ENCODE peak calls at places on chromosome 18, in five cellular contexts. C is choroid plexus epithelial cell; L is AG10803; V is nephron progenitor cell; S is CD8-positive, alpha-beta T cell. N is an unnamed sample.

GRCh38 chr18:46469186-46469915 is 187.7 kb downstream of the LOXHD1 start:
- DNase-seq in S (no peak), V (no peak), C (peak), L (no peak), N (no peak)

GRCh38 chr18:42181474-42181873 is 226.4 kb downstream of the PIK3C3 start:
- DNase-seq in S (no peak), V (no peak), L (no peak), C (no peak), N (no peak)

GRCh38 chr18:25764777-25765176 is 325.6 kb downstream of the SS18 start:
- DNase-seq in L (no peak), C (no peak), V (no peak), S (no peak), N (no peak)

GRCh38 chr18:41126541-41127235 is 828.3 kb upstream of the PIK3C3 start:
- DNase-seq in L (peak), V (no peak), S (no peak), C (peak), N (no peak)

GRCh38 chr18:34965108-34965507 is 76.1 kb upstream of the MAPRE2 start:
- DNase-seq in S (no peak), C (no peak), V (no peak), L (no peak), N (no peak)

GRCh38 chr18:45728341-45729010 is 4.5 kb downstream of the SLC14A1 start:
- DNase-seq in S (no peak), L (peak), C (no peak), V (no peak), N (no peak)

GRCh38 chr18:50706199-50706598 is 113.6 kb downstream of the MRO start:
- DNase-seq in L (no peak), V (no peak), C (no peak), S (no peak), N (no peak)

GRCh38 chr18:70371908-70372307 is 83.1 kb downstream of the SOCS6 start:
- DNase-seq in C (no peak), V (no peak), L (no peak), S (no peak), N (no peak)

GRCh38 chr18:22410126-22410525 is 7.6 kb downstream of the CTAGE1 start:
- DNase-seq in V (no peak), C (no peak), S (no peak), L (no peak), N (no peak)

GRCh38 chr18:22405142-22405541 is 12.6 kb downstream of the CTAGE1 start:
- DNase-seq in V (no peak), L (no peak), S (no peak), C (no peak), N (no peak)

GRCh38 chr18:22411442-22411841 is 6.3 kb downstream of the CTAGE1 start:
- DNase-seq in L (peak), C (no peak), V (no peak), S (no peak), N (no peak)

GRCh38 chr18:22409445-22409844 is 8.3 kb downstream of the CTAGE1 start:
- DNase-seq in L (no peak), S (no peak), V (no peak), C (no peak), N (no peak)

DNA sequence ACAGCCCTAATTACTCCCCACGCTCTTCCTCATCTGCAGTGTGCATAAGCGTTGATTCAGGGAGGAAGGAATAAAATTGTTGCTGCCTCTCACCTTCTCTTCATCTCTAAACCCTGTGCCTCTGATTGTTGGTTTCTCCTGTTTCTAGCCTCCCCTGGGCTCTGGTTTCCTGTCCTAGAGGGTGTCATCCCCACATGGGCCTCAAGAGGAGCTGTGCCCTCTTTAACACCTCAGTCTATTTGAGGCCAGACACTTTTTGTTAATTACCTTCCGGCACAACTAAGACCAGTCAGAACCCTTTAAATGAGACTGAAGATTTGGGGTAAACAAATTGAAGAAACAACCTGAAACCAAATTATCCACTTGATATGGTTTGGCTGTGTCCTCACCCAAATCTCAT is 9.7 kb downstream of the CTAGE1 start:
- DNase-seq in L (no peak), S (no peak), C (no peak), V (no peak), N (no peak)
- TF ChIP-seq CTCF in L (peak), S (no peak), C (peak), V (no peak), N (no peak)

DNA sequence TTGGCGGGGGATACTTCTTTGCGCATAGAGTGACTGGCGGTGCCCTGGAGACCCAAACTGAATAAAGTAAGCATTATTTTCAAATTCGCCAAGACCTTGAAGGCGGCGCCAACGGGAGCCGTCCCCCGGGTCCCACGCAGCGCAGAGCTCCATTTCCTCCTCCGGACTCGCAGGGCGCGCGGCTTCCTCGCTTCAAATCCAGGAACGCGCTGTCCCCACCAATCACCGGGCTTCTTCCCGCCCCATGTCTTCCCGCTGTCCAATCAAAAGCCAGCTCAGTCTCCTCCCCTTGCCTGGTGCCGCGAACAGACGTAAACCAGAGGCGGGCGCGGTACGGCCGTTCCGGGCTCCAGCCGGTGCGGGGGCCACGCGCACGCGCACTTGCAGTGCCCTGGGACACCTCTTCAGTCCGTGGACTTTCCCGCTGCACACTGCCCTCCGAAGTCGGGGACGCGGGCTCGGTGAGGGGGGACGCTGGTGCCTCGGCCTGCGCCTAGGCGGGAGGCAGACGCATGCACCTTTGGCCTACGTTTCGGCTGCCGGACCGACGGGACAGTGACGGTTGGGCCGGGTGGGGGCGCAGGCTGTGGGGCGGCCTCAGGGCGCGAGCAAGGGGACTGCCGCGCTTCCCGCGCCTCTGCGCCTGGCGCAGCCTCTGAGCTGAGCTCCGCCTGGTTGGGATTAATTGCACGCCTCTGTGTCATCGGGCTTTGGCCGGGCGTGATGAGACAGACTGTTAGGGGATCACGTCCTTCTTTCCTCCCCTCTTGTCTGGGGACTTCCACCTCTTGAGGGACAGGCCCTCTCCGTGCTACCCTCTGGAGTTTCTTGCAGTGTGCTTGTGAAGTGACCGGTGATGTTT is at the start of gene CEP192:
- DNase-seq in C (peak), V (peak), L (peak), S (peak), N (peak)
- TF ChIP-seq CTCF in C (no peak), V (no peak), L (no peak), S (no peak), N (no peak)

GRCh38 chr18:29285471-29285870 is 1108.5 kb upstream of the CDH2 start:
- DNase-seq in V (no peak), S (no peak), L (no peak), C (peak), N (no peak)
- TF ChIP-seq CTCF in V (no peak), S (no peak), L (no peak), C (no peak), N (no peak)

GRCh38 chr18:74291771-74292540 is at the start of gene CYB5A:
- DNase-seq in L (peak), V (peak), C (peak), S (peak), N (peak)
- TF ChIP-seq CTCF in L (peak), V (no peak), C (peak), S (peak), N (no peak)

GRCh38 chr18:27665264-27665799 is 480.2 kb upstream of the CHST9 start:
- DNase-seq in C (peak), L (no peak), V (no peak), S (no peak), N (no peak)
- TF ChIP-seq CTCF in C (no peak), L (no peak), V (no peak), S (no peak), N (no peak)

N was measured in activated B cell treated with CpG ODN at 0.5 μM for 24 hours.